ENCODE peak calls at places on chromosomes 11 and 22, in eight cellular contexts. L, R, F, K, B, H, I and X are unnamed samples.

GRCh38 chr11:68457898-68458249 is 2.7 kb upstream of the PPP6R3 start:
- DNase-seq in L (no peak), R (no peak), F (no peak), K (peak; percentile 8), B (no peak), H (no peak), I (no peak), X (no peak)

GRCh38 chr11:75399344-75400109 is at the start of gene RPS3:
- DNase-seq in L (peak; percentile 96), R (peak; percentile 92), F (peak; percentile 86), K (peak; percentile 95), B (peak; percentile 81), H (peak; percentile 97), I (peak; percentile 91), X (peak; percentile 98)

GRCh38 chr22:24128024-24128423 is 53.3 kb upstream of the SUSD2 start:
- DNase-seq in L (no peak), R (no peak), F (no peak), K (no peak), B (no peak), H (no peak), I (no peak), X (no peak)

GRCh38 chr22:47145883-47146282 is 383.4 kb downstream of the TBC1D22A start:
- DNase-seq in L (no peak), R (no peak), F (no peak), K (no peak), B (no peak), H (no peak), I (no peak), X (no peak)

GRCh38 chr22:19880786-19881569 is 26.3 kb upstream of the GNB1L start:
- DNase-seq in L (peak; percentile 96), R (peak; percentile 88), F (peak; percentile 91), K (peak; percentile 90), B (peak; percentile 41), H (peak; percentile 99), I (no peak), X (peak; percentile 97)

GRCh38 chr11:88779551-88779950 is 286.2 kb downstream of the GRM5 start:
- DNase-seq in L (no peak), R (peak; percentile 77), F (no peak), K (no peak), B (no peak), H (no peak), I (no peak), X (no peak)

GRCh38 chr22:50309601-50309991 is 2.1 kb upstream of the PLXNB2 start:
- DNase-seq in L (no peak), R (no peak), F (no peak), K (no peak), B (no peak), H (no peak), I (no peak), X (no peak)

GRCh38 chr22:29369460-29369859 is 18.9 kb downstream of the AP1B1 start:
- DNase-seq in L (peak; percentile 71), R (peak; percentile 66), F (no peak), K (peak; percentile 77), B (no peak), H (peak; percentile 67), I (no peak), X (peak; percentile 93)

GRCh38 chr22:50408311-50408710 is 65.2 kb downstream of the PPP6R2 start:
- DNase-seq in L (no peak), R (no peak), F (no peak), K (no peak), B (no peak), H (no peak), I (no peak), X (no peak)

DNA sequence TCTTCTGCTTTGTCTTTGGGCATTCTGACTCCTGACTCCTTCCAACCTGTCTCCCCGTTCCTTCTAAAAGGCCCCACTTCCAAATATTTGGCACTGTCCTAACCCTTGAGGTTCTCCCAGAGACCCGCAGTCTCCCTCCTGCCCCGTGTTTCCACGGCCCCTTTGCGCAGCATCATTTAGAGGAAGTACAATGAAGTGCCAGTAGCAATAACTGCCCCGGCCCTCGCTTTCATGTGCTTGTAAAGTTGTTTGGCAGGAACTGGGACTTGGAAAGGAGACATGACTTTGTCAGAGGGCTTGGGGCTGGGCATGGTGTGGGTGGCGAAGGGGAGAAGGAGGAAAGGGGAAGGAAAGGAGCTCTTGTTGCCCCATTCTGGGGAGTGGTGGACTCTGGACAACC is 2.6 kb downstream of the CD44 start:
- DNase-seq in L (no peak), R (no peak), F (peak; percentile 58), K (no peak), B (no peak), H (no peak), I (no peak), X (no peak)
- H3K4me3 ChIP-seq in L (no peak overlapping the region), R (peak overlapping the region; percentile 92), F (peak overlapping the region; percentile 70), K (no peak overlapping the region), B (peak overlapping the region; percentile 87), H (no peak overlapping the region), I (peak overlapping the region; percentile 88), X (no peak overlapping the region)

GRCh38 chr11:1116104-1116503 is 41.4 kb downstream of the MUC2 start:
- DNase-seq in L (no peak), R (no peak), F (no peak), K (no peak), B (no peak), H (no peak), I (no peak), X (no peak)
- TF ChIP-seq EZH2 in L (no peak), R (no peak), F (no peak), K (no peak), B (no peak), H (no peak), I (no peak), X (no peak)

DNA sequence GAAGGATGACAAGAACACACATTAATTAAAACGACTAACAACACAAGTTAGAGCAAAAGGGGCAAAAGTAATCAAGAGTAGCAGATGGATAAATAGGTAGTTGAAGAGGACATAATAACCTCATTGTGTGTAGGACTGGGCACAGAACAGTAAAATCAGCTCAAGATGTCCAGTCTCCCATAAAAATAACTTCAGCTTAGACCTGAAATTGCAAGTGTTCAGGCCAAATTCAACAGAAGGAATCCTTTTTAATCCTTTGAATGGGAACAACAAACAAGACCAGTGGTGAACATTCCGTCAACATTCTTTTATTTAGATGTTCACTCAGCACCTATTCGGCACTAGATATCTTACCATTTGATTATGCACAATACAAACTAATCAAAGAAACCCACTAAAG is 4.4 kb downstream of the MTMR2 start:
- DNase-seq in L (no peak), R (no peak), F (no peak), K (no peak), B (no peak), H (no peak), I (no peak), X (no peak)
- H3K27me3 ChIP-seq in L (no peaks in the 10 kb centered on the region), R (no peaks in the 10 kb centered on the region), F (no peaks in the 10 kb centered on the region), K (no peaks in the 10 kb centered on the region), B (no peaks in the 10 kb centered on the region), H (no peaks in the 10 kb centered on the region), I (no peaks in the 10 kb centered on the region), X (no peaks in the 10 kb centered on the region)

GRCh38 chr11:95232666-95233065 is 1.7 kb upstream of the SESN3 start:
- DNase-seq in L (no peak), R (no peak), F (no peak), K (no peak), B (no peak), H (peak; percentile 29), I (peak; percentile 59), X (no peak)
- H3K4me3 ChIP-seq in L (peak overlapping the region; percentile 50), R (no peak overlapping the region), F (no peak overlapping the region), K (peak overlapping the region; percentile 2), B (no peak overlapping the region), H (peak overlapping the region; percentile 52), I (peak overlapping the region; percentile 70), X (no peak overlapping the region)